ENCODE peak calls at places on chromosomes 16 and 17, in seven cellular contexts. Y is WTC11; D is stimulated activated CD4-positive, alpha-beta T cell treated with anti-CD3 and anti-CD28 coated beads, Interleukin-4, amount 100 ng/mL, for 48 hours; B is NCI-H1105; N is HEK293T; W is HS-27A; S is hypothalamus. U is an unnamed sample.

GRCh38 chr17:75516255-75516618 is at the start of gene TSEN54:
- DNase-seq in N (peak; percentile 96), Y (peak; percentile 93), B (peak; percentile 82), W (peak; percentile 33), S (peak; percentile 89), D (peak; percentile 96), U (no peak)

GRCh38 chr16:71367243-71367976 is 8.9 kb downstream of the CALB2 start:
- DNase-seq in S (no peak), Y (peak; percentile 92), W (no peak), B (no peak), N (peak; percentile 80), D (peak; percentile 18), U (no peak)

GRCh38 chr17:40666366-40666765 is 1.4 kb upstream of the KRT222 start:
- DNase-seq in B (no peak), Y (no peak), S (no peak), W (no peak), D (no peak), N (no peak), U (no peak)

GRCh38 chr16:3207086-3207953 is 19.3 kb downstream of the OR1F1 start:
- DNase-seq in Y (no peak), W (no peak), D (no peak), S (no peak), B (no peak), N (no peak), U (no peak)

GRCh38 chr16:2365397-2365796 is 24.9 kb upstream of the ABCA3 start:
- DNase-seq in D (no peak), S (no peak), B (no peak), Y (no peak), N (no peak), W (no peak), U (peak; percentile 16)

GRCh38 chr16:74275031-74275636 is 21.5 kb upstream of the PSMD7 start:
- DNase-seq in Y (no peak), S (no peak), N (peak; percentile 36), W (no peak), B (no peak), D (no peak), U (no peak)

GRCh38 chr17:50943575-50943933 is 77.4 kb upstream of the TOB1 start:
- DNase-seq in W (no peak), N (no peak), Y (peak; percentile 7), B (no peak), D (no peak), S (no peak), U (no peak)

GRCh38 chr17:50064253-50064991 is 8.5 kb downstream of the ITGA3 start:
- DNase-seq in W (peak; percentile 95), S (no peak), D (no peak), B (no peak), N (no peak), Y (no peak), U (peak; percentile 93)

GRCh38 chr16:3444032-3444388 is 530 bp downstream of the NAA60 start:
- DNase-seq in W (no peak), S (no peak), D (no peak), B (no peak), Y (no peak), N (no peak), U (no peak)

GRCh38 chr17:7293131-7293557 is 1.3 kb downstream of the YBX2 start:
- DNase-seq in B (no peak), Y (no peak), N (no peak), W (no peak), D (no peak), S (no peak), U (no peak)

GRCh38 chr16:57017251-57017650 is 27.9 kb downstream of the NLRC5 start:
- DNase-seq in Y (no peak), N (no peak), W (no peak), S (no peak), B (no peak), D (no peak), U (no peak)